ENCODE peak calls at places on chromosomes 7 and 10, in eight cellular contexts. One of them, this sample, is unnamed.

GRCh38 chr10:71795248-71795647 is 21.9 kb upstream of the VSIR start:
- DNase-seq in Daoy: peak
- DNase-seq in dorsolateral prefrontal cortex: no peak
- DNase-seq in hepatocyte: peak
- DNase-seq in iPS DF 19.7: no peak
- DNase-seq in HTR-8/SVneo: peak
- DNase-seq in amygdala: no peak
- DNase-seq in GM20000: no peak
- DNase-seq in this sample: no peak

GRCh38 chr10:89466599-89467035 is 52.2 kb downstream of the IFIT5 start:
- DNase-seq in iPS DF 19.7: no peak
- DNase-seq in GM20000: peak
- DNase-seq in dorsolateral prefrontal cortex: no peak
- DNase-seq in hepatocyte: peak
- DNase-seq in HTR-8/SVneo: peak
- DNase-seq in Daoy: peak
- DNase-seq in amygdala: no peak
- DNase-seq in this sample: peak

GRCh38 chr7:101108330-101108857 is 18.5 kb upstream of the SERPINE1 start:
- DNase-seq in hepatocyte: no peak
- DNase-seq in GM20000: peak
- DNase-seq in Daoy: peak
- DNase-seq in iPS DF 19.7: no peak
- DNase-seq in amygdala: peak
- DNase-seq in dorsolateral prefrontal cortex: no peak
- DNase-seq in HTR-8/SVneo: no peak
- DNase-seq in this sample: peak

GRCh38 chr10:121438320-121438719 is 159.9 kb downstream of the FGFR2 start:
- DNase-seq in Daoy: no peak
- DNase-seq in GM20000: no peak
- DNase-seq in iPS DF 19.7: no peak
- DNase-seq in HTR-8/SVneo: no peak
- DNase-seq in dorsolateral prefrontal cortex: no peak
- DNase-seq in hepatocyte: no peak
- DNase-seq in amygdala: no peak
- DNase-seq in this sample: no peak

GRCh38 chr10:75062191-75062849 is 49.1 kb upstream of the SAMD8 start:
- DNase-seq in iPS DF 19.7: no peak
- DNase-seq in Daoy: peak
- DNase-seq in GM20000: no peak
- DNase-seq in amygdala: no peak
- DNase-seq in hepatocyte: no peak
- DNase-seq in dorsolateral prefrontal cortex: no peak
- DNase-seq in HTR-8/SVneo: no peak
- DNase-seq in this sample: no peak

GRCh38 chr10:132308588-132309451 is 1.1 kb upstream of the STK32C start:
- DNase-seq in iPS DF 19.7: no peak
- DNase-seq in HTR-8/SVneo: no peak
- DNase-seq in Daoy: no peak
- DNase-seq in hepatocyte: no peak
- DNase-seq in amygdala: no peak
- DNase-seq in dorsolateral prefrontal cortex: no peak
- DNase-seq in GM20000: no peak
- DNase-seq in this sample: no peak

GRCh38 chr10:4353964-4354363 is 472.0 kb upstream of the AKR1E2 start:
- DNase-seq in amygdala: no peak
- DNase-seq in hepatocyte: no peak
- DNase-seq in HTR-8/SVneo: peak
- DNase-seq in Daoy: peak
- DNase-seq in iPS DF 19.7: no peak
- DNase-seq in dorsolateral prefrontal cortex: no peak
- DNase-seq in GM20000: no peak
- DNase-seq in this sample: no peak

GRCh38 chr7:24769014-24769830 is 12.0 kb upstream of the GSDME start:
- DNase-seq in GM20000: no peak
- DNase-seq in hepatocyte: no peak
- DNase-seq in HTR-8/SVneo: no peak
- DNase-seq in dorsolateral prefrontal cortex: no peak
- DNase-seq in Daoy: no peak
- DNase-seq in amygdala: no peak
- DNase-seq in iPS DF 19.7: no peak
- DNase-seq in this sample: no peak

GRCh38 chr10:133388265-133388972 is 5.5 kb upstream of the MTG1 start:
- DNase-seq in amygdala: no peak
- DNase-seq in HTR-8/SVneo: no peak
- DNase-seq in iPS DF 19.7: no peak
- DNase-seq in dorsolateral prefrontal cortex: no peak
- DNase-seq in GM20000: no peak
- DNase-seq in Daoy: no peak
- DNase-seq in hepatocyte: no peak
- DNase-seq in this sample: no peak

GRCh38 chr10:352476-353235 is 217.4 kb downstream of the ZMYND11 start:
- DNase-seq in GM20000: no peak
- DNase-seq in Daoy: no peak
- DNase-seq in HTR-8/SVneo: no peak
- DNase-seq in dorsolateral prefrontal cortex: no peak
- DNase-seq in iPS DF 19.7: no peak
- DNase-seq in hepatocyte: no peak
- DNase-seq in amygdala: no peak
- DNase-seq in this sample: no peak

GRCh38 chr7:111089822-111090426 is 1.0 kb upstream of the LRRN3 start:
- DNase-seq in iPS DF 19.7: no peak
- DNase-seq in Daoy: peak
- DNase-seq in dorsolateral prefrontal cortex: no peak
- DNase-seq in HTR-8/SVneo: peak
- DNase-seq in amygdala: no peak
- DNase-seq in hepatocyte: peak
- DNase-seq in GM20000: peak
- DNase-seq in this sample: no peak

GRCh38 chr10:70503776-70504175 is 25.2 kb downstream of the PALD1 start:
- DNase-seq in amygdala: no peak
- DNase-seq in hepatocyte: no peak
- DNase-seq in GM20000: no peak
- DNase-seq in Daoy: no peak
- DNase-seq in iPS DF 19.7: no peak
- DNase-seq in HTR-8/SVneo: no peak
- DNase-seq in dorsolateral prefrontal cortex: no peak
- DNase-seq in this sample: no peak

GRCh38 chr10:86687750-86688149 is 19.4 kb downstream of the LDB3 start:
- DNase-seq in HTR-8/SVneo: no peak
- DNase-seq in Daoy: no peak
- DNase-seq in iPS DF 19.7: no peak
- DNase-seq in hepatocyte: no peak
- DNase-seq in dorsolateral prefrontal cortex: no peak
- DNase-seq in amygdala: no peak
- DNase-seq in GM20000: no peak
- DNase-seq in this sample: no peak

GRCh38 chr7:158075633-158076001 is 512.0 kb downstream of the PTPRN2 start:
- DNase-seq in Daoy: no peak
- DNase-seq in hepatocyte: no peak
- DNase-seq in amygdala: no peak
- DNase-seq in iPS DF 19.7: no peak
- DNase-seq in dorsolateral prefrontal cortex: peak
- DNase-seq in GM20000: no peak
- DNase-seq in HTR-8/SVneo: no peak
- DNase-seq in this sample: no peak

GRCh38 chr7:135512135-135512887 is 2.4 kb upstream of the CNOT4 start:
- DNase-seq in iPS DF 19.7: no peak
- DNase-seq in HTR-8/SVneo: peak
- DNase-seq in amygdala: no peak
- DNase-seq in Daoy: peak
- DNase-seq in dorsolateral prefrontal cortex: no peak
- DNase-seq in GM20000: peak
- DNase-seq in hepatocyte: peak
- DNase-seq in this sample: peak

GRCh38 chr7:3238525-3239210 is 62.4 kb upstream of the SDK1 start:
- DNase-seq in dorsolateral prefrontal cortex: no peak
- DNase-seq in hepatocyte: no peak
- DNase-seq in amygdala: no peak
- DNase-seq in Daoy: peak
- DNase-seq in HTR-8/SVneo: no peak
- DNase-seq in GM20000: no peak
- DNase-seq in iPS DF 19.7: no peak
- DNase-seq in this sample: no peak

GRCh38 chr7:100801833-100802568 is 25.3 kb downstream of the EPHB4 start:
- DNase-seq in amygdala: no peak
- DNase-seq in Daoy: peak
- DNase-seq in GM20000: no peak
- DNase-seq in hepatocyte: peak
- DNase-seq in dorsolateral prefrontal cortex: no peak
- DNase-seq in iPS DF 19.7: no peak
- DNase-seq in HTR-8/SVneo: peak
- DNase-seq in this sample: no peak

GRCh38 chr7:84218681-84219080 is 24.1 kb upstream of the SEMA3A start:
- DNase-seq in hepatocyte: no peak
- DNase-seq in amygdala: no peak
- DNase-seq in iPS DF 19.7: no peak
- DNase-seq in HTR-8/SVneo: no peak
- DNase-seq in Daoy: peak
- DNase-seq in dorsolateral prefrontal cortex: no peak
- DNase-seq in GM20000: no peak
- DNase-seq in this sample: no peak

GRCh38 chr10:10792681-10793080 is 225.0 kb upstream of the CELF2 start:
- DNase-seq in Daoy: peak
- DNase-seq in HTR-8/SVneo: peak
- DNase-seq in GM20000: no peak
- DNase-seq in amygdala: no peak
- DNase-seq in hepatocyte: peak
- DNase-seq in iPS DF 19.7: no peak
- DNase-seq in dorsolateral prefrontal cortex: no peak
- DNase-seq in this sample: no peak

GRCh38 chr10:5647507-5648240 is 18.7 kb downstream of the ASB13 start:
- DNase-seq in hepatocyte: no peak
- DNase-seq in amygdala: no peak
- DNase-seq in Daoy: no peak
- DNase-seq in HTR-8/SVneo: no peak
- DNase-seq in iPS DF 19.7: no peak
- DNase-seq in dorsolateral prefrontal cortex: peak
- DNase-seq in GM20000: no peak
- DNase-seq in this sample: no peak

GRCh38 chr7:158000160-158000559 is 587.5 kb downstream of the PTPRN2 start:
- DNase-seq in HTR-8/SVneo: no peak
- DNase-seq in hepatocyte: no peak
- DNase-seq in iPS DF 19.7: no peak
- DNase-seq in dorsolateral prefrontal cortex: no peak
- DNase-seq in GM20000: no peak
- DNase-seq in Daoy: peak
- DNase-seq in amygdala: no peak
- DNase-seq in this sample: no peak

GRCh38 chr7:12370249-12370648 is 33.4 kb downstream of the VWDE start:
- DNase-seq in dorsolateral prefrontal cortex: no peak
- DNase-seq in amygdala: no peak
- DNase-seq in HTR-8/SVneo: no peak
- DNase-seq in iPS DF 19.7: no peak
- DNase-seq in GM20000: no peak
- DNase-seq in Daoy: no peak
- DNase-seq in hepatocyte: no peak
- DNase-seq in this sample: no peak

GRCh38 chr10:59033622-59034021 is 142.8 kb upstream of the PHYHIPL start:
- DNase-seq in hepatocyte: no peak
- DNase-seq in amygdala: no peak
- DNase-seq in dorsolateral prefrontal cortex: no peak
- DNase-seq in Daoy: peak
- DNase-seq in HTR-8/SVneo: no peak
- DNase-seq in iPS DF 19.7: no peak
- DNase-seq in GM20000: no peak
- DNase-seq in this sample: no peak

This sample was measured in GM12864.